ENCODE peak calls at places on chromosomes 12 and 14, in four cellular contexts. One of them, this sample, is unnamed.

GRCh38 chr12:27555316-27555715 is 31.3 kb downstream of the PPFIBP1 start:
- DNase-seq in spleen: no peak
- DNase-seq in K562: no peak
- DNase-seq in HepG2: no peak
- DNase-seq in this sample: no peak

GRCh38 chr12:24838531-24838950 is 110.4 kb downstream of the BCAT1 start:
- DNase-seq in spleen: no peak
- DNase-seq in K562: no peak
- DNase-seq in HepG2: no peak
- DNase-seq in this sample: peak; percentile 37

GRCh38 chr14:75514673-75515630 is 7.3 kb upstream of the BATF start:
- DNase-seq in spleen: peak; percentile 93
- DNase-seq in K562: peak; percentile 39
- DNase-seq in HepG2: no peak
- DNase-seq in this sample: peak; percentile 52

GRCh38 chr12:86421333-86421732 is 165.1 kb upstream of the MGAT4C start:
- DNase-seq in spleen: no peak
- DNase-seq in K562: no peak
- DNase-seq in HepG2: no peak
- DNase-seq in this sample: no peak

GRCh38 chr14:33568935-33569579 is 381.8 kb downstream of the EGLN3 start:
- DNase-seq in spleen: no peak
- DNase-seq in K562: no peak
- DNase-seq in HepG2: no peak
- DNase-seq in this sample: no peak

GRCh38 chr14:96260341-96260821 is 4.4 kb downstream of the BDKRB1 start:
- DNase-seq in spleen: no peak
- DNase-seq in K562: no peak
- DNase-seq in HepG2: no peak
- DNase-seq in this sample: no peak

GRCh38 chr14:61148742-61149350 is 132.3 kb downstream of the TMEM30B start:
- DNase-seq in spleen: no peak
- DNase-seq in K562: no peak
- DNase-seq in HepG2: no peak
- DNase-seq in this sample: no peak

GRCh38 chr12:1279050-1279449 is 288.0 kb downstream of the ERC1 start:
- DNase-seq in spleen: no peak
- DNase-seq in K562: peak; percentile 12
- DNase-seq in HepG2: no peak
- DNase-seq in this sample: no peak

GRCh38 chr12:38915783-38916182 is 10.4 kb upstream of the CPNE8 start:
- DNase-seq in spleen: no peak
- DNase-seq in K562: no peak
- DNase-seq in HepG2: no peak
- DNase-seq in this sample: no peak

GRCh38 chr12:25583545-25583944 is 30.5 kb upstream of the LMNTD1 start:
- DNase-seq in spleen: no peak
- DNase-seq in K562: peak; percentile 47
- DNase-seq in HepG2: no peak
- DNase-seq in this sample: no peak

GRCh38 chr12:6424008-6424347 is 20.8 kb upstream of the CD27 start:
- DNase-seq in spleen: no peak
- DNase-seq in K562: no peak
- DNase-seq in HepG2: no peak
- DNase-seq in this sample: no peak

GRCh38 chr14:74324945-74325361 is 22.2 kb upstream of the ABCD4 start:
- DNase-seq in spleen: no peak
- DNase-seq in K562: no peak
- DNase-seq in HepG2: peak; percentile 9
- DNase-seq in this sample: no peak

GRCh38 chr14:102606296-102606695 is 13.8 kb downstream of the RCOR1 start:
- DNase-seq in spleen: no peak
- DNase-seq in K562: no peak
- DNase-seq in HepG2: no peak
- DNase-seq in this sample: no peak

GRCh38 chr14:44778562-44778961 is 183.2 kb downstream of the KLHL28 start:
- DNase-seq in spleen: no peak
- DNase-seq in K562: no peak
- DNase-seq in HepG2: no peak
- DNase-seq in this sample: no peak

GRCh38 chr12:9334026-9334692 is 126.0 kb upstream of the PZP start:
- DNase-seq in spleen: no peak
- DNase-seq in K562: peak; percentile 16
- DNase-seq in HepG2: peak; percentile 27
- DNase-seq in this sample: no peak

GRCh38 chr14:39320318-39320717 is 86.6 kb downstream of the MIA2 start:
- DNase-seq in spleen: no peak
- DNase-seq in K562: no peak
- DNase-seq in HepG2: no peak
- DNase-seq in this sample: no peak

GRCh38 chr12:5309654-5310053 is 122.3 kb upstream of the NTF3 start:
- DNase-seq in spleen: no peak
- DNase-seq in K562: no peak
- DNase-seq in HepG2: no peak
- DNase-seq in this sample: no peak

GRCh38 chr12:89339531-89339930 is 12.8 kb downstream of the DUSP6 start:
- DNase-seq in spleen: no peak
- DNase-seq in K562: no peak
- DNase-seq in HepG2: no peak
- DNase-seq in this sample: no peak

GRCh38 chr14:93536945-93537344 is 106.2 kb downstream of the UNC79 start:
- DNase-seq in spleen: no peak
- DNase-seq in K562: peak; percentile 4
- DNase-seq in HepG2: peak; percentile 7
- DNase-seq in this sample: no peak

GRCh38 chr12:108567974-108568652 is 5.7 kb downstream of the ISCU start:
- DNase-seq in spleen: no peak
- DNase-seq in K562: no peak
- DNase-seq in HepG2: no peak
- DNase-seq in this sample: no peak
- TF ChIP-seq POLR2AphosphoS5 in spleen: no peak
- TF ChIP-seq POLR2AphosphoS5 in K562: no peak
- TF ChIP-seq POLR2AphosphoS5 in HepG2: no peak
- TF ChIP-seq POLR2AphosphoS5 in this sample: no peak

GRCh38 chr12:63149884-63150254 is 1.1 kb downstream of the AVPR1A start:
- DNase-seq in spleen: no peak
- DNase-seq in K562: no peak
- DNase-seq in HepG2: no peak
- DNase-seq in this sample: no peak

GRCh38 chr12:63151898-63152700 is 1.1 kb upstream of the AVPR1A start:
- DNase-seq in spleen: no peak
- DNase-seq in K562: peak; percentile 41
- DNase-seq in HepG2: peak; percentile 32
- DNase-seq in this sample: peak; percentile 12

GRCh38 chr12:63154560-63154959 is 3.6 kb upstream of the AVPR1A start:
- DNase-seq in spleen: no peak
- DNase-seq in K562: no peak
- DNase-seq in HepG2: no peak
- DNase-seq in this sample: no peak

GRCh38 chr12:63150255-63151060 is 543 bp downstream of the AVPR1A start:
- DNase-seq in spleen: peak; percentile 74
- DNase-seq in K562: no peak
- DNase-seq in HepG2: no peak
- DNase-seq in this sample: no peak

DNA sequence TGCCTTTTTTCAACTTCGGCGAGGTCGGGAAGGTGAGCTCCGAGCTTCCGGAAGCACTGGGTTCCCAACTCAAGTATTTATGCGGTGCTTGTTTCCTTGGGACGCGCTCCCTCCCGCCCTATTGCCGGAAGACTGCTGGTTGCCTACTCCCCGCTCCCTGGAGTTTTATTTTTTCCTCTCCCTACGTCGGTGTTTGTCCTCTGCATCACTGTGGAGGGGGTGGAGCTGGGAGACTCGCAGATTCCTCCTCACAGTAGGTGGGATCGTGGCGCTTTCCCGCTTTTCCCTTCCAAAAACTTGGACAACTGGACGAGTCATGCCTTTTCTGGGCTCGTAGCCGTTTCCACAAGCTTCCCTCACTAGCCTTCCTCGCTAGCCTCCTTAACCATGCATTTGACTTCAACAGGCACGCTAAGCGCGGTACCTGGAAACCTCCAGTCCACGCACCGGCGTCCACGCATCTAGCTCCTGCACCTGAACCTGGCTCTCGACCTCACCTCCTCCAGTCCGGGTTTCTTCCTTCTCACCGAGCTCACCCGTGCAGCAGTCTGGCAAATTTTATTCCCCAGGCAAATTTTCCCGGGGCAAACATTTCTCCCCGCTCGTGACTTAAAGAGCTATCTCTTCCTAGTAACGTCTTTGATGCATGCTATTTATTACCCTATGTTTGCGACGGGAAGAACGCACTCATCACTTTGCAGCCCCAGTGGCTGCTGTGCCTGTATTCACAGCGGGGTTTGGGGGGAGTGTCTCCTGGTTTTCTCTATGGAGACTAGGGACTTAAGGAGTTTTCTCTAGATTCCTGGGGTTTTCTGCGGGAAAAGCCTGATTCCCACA is at the start of gene AVPR1A:
- DNase-seq in spleen: peak; percentile 67
- DNase-seq in K562: no peak
- DNase-seq in HepG2: no peak
- DNase-seq in this sample: no peak
- H3K4me3 ChIP-seq in spleen: peak within 1 kb of the TSS; percentile 27
- H3K4me3 ChIP-seq in K562: no peak within 1 kb of the TSS
- H3K4me3 ChIP-seq in HepG2: no peak within 1 kb of the TSS
- H3K4me3 ChIP-seq in this sample: no peak within 1 kb of the TSS

DNA sequence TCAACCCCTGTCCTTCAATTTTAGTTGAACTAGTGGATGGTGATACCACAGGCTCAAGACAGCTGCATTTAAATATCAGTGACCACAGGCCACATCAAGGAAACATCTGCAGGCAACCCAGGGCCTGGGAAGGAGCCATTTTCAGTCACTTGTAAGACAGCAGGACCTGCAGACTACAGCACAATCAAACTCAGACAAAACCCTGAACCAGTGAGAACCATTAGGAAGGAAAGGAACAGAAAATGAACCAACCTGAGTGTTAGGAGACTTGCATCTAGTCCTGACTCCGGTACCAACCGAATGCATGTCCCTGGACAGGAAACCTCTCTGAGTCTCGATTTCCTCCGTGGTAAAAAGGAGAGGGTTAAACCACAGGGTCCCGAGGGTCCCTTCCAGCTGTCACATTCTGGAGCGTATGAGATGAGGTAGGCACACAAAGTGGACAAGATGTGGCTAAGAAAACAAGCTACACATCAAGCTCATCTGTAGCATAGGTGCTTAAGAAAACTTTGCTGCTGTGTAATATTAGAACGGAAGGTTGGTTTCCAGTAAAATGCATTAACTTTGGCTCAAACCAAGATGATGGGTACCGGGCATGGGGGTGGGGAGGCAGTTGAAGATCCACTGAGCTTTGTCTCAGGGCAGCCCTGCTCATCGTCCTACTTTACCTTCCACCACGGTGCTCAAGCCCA is 1.6 kb upstream of the CDKN1B start:
- DNase-seq in spleen: no peak
- DNase-seq in K562: peak; percentile 48
- DNase-seq in HepG2: no peak
- DNase-seq in this sample: peak; percentile 62
- TF ChIP-seq POLR2AphosphoS5 in spleen: no peak
- TF ChIP-seq POLR2AphosphoS5 in K562: no peak
- TF ChIP-seq POLR2AphosphoS5 in HepG2: no peak
- TF ChIP-seq POLR2AphosphoS5 in this sample: no peak

DNA sequence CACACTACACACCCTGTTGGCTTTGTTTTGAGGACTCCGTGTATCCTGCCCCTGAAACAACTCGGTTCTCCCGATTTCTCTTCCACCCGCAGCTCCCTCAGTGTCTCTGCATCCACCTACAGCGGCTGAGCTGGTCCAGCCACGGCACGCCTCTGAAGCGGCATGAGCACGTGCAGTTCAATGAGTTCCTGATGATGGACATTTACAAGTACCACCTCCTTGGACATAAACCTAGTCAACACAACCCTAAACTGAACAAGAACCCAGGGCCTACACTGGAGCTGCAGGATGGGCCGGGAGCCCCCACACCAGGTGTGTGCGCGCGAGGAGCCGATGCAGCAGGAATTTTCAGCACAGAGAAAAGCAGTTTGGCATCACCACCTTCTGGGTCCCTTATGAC is 10.5 kb downstream of the ALKBH2 start:
- DNase-seq in spleen: no peak
- DNase-seq in K562: no peak
- DNase-seq in HepG2: no peak
- DNase-seq in this sample: no peak
- H3K4me3 ChIP-seq in spleen: no peak overlapping the region
- H3K4me3 ChIP-seq in K562: no peak overlapping the region
- H3K4me3 ChIP-seq in HepG2: no peak overlapping the region
- H3K4me3 ChIP-seq in this sample: no peak overlapping the region

GRCh38 chr14:24674204-24674970 is 40.4 kb upstream of the GZMB start:
- DNase-seq in spleen: no peak
- DNase-seq in K562: no peak
- DNase-seq in HepG2: no peak
- DNase-seq in this sample: no peak
- TF ChIP-seq POLR2AphosphoS5 in spleen: no peak
- TF ChIP-seq POLR2AphosphoS5 in K562: no peak
- TF ChIP-seq POLR2AphosphoS5 in HepG2: no peak
- TF ChIP-seq POLR2AphosphoS5 in this sample: no peak

GRCh38 chr14:36659010-36659821 is 2.4 kb upstream of the PAX9 start:
- DNase-seq in spleen: no peak
- DNase-seq in K562: no peak
- DNase-seq in HepG2: no peak
- DNase-seq in this sample: no peak
- H3K4me3 ChIP-seq in spleen: no peak overlapping the region
- H3K4me3 ChIP-seq in K562: no peak overlapping the region
- H3K4me3 ChIP-seq in HepG2: no peak overlapping the region
- H3K4me3 ChIP-seq in this sample: no peak overlapping the region

DNA sequence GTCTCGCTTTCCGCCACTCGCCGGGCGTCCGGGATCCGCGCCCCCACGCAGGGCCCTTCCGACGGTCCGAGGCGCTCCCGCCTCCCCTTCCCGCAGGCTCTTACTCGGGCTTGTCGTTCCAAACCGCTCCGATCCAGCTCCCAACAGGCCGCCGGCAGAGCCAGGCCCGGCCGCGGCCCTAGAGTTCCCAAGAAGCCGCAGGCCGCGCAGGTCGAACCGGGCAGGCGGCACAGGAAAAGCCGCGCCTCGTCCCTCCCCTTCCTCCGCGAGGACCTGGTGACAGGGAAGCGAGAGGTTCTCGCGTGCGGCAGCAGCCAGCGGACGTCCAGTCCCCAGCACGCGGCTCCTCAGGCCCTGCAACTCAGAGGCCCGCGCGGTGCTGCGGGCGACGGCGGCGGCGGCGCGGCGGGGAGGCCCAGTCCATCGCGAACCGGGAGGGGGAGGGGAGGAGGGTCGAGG is 277 bp downstream of the HECTD1 start:
- DNase-seq in spleen: peak; percentile 98
- DNase-seq in K562: no peak
- DNase-seq in HepG2: no peak
- DNase-seq in this sample: no peak
- TF ChIP-seq POLR2AphosphoS5 in spleen: no peak
- TF ChIP-seq POLR2AphosphoS5 in K562: no peak
- TF ChIP-seq POLR2AphosphoS5 in HepG2: no peak
- TF ChIP-seq POLR2AphosphoS5 in this sample: peak; percentile 35

This sample was measured in transverse colon.